ENCODE peak calls at places on chromosome 7, in six cellular contexts. I is cardiac muscle cell, F is astrocyte of the spinal cord, Z is HEK293T, B is head of caudate nucleus, K is H4. J is an unnamed sample.

GRCh38 chr7:38306136-38306535 is 32.7 kb upstream of the TARP start:
- DNase-seq in I (no peak), F (peak), Z (no peak), B (no peak), K (peak), J (no peak)

GRCh38 chr7:156793334-156793733 is 99.6 kb downstream of the LMBR1 start:
- DNase-seq in I (no peak), F (no peak), Z (no peak), B (no peak), K (no peak), J (no peak)

GRCh38 chr7:137667633-137668387 is 179.0 kb downstream of the DGKI start:
- DNase-seq in I (no peak), F (peak), Z (no peak), B (no peak), K (peak), J (no peak)

GRCh38 chr7:76282344-76283253 is 19.9 kb upstream of the HSPB1 start:
- DNase-seq in I (peak), F (no peak), Z (peak), B (no peak), K (no peak), J (peak)

GRCh38 chr7:37105119-37105518 is 343.5 kb downstream of the ELMO1 start:
- DNase-seq in I (no peak), F (no peak), Z (no peak), B (no peak), K (no peak), J (no peak)

GRCh38 chr7:20152511-20152910 is 64.7 kb downstream of the MACC1 start:
- DNase-seq in I (no peak), F (no peak), Z (no peak), B (no peak), K (peak), J (no peak)

GRCh38 chr7:100516135-100516812 is 22.7 kb upstream of the AGFG2 start:
- DNase-seq in I (no peak), F (peak), Z (no peak), B (no peak), K (peak), J (peak)

GRCh38 chr7:141071855-141072547 is 1.9 kb upstream of the TMEM178B start:
- DNase-seq in I (no peak), F (no peak), Z (peak), B (peak), K (no peak), J (no peak)

J was measured in iPS-NIHi11.